ENCODE peak calls at places on chromosome 13, in five cellular contexts. X is GM19239, Q is neural crest cell, K is SHP77, A is IMR-90. C is an unnamed sample.

GRCh38 chr13:24274452-24274971 is 34.9 kb upstream of the C1QTNF9 start:
- DNase-seq in X (no peak), A (peak; percentile 59), K (no peak), Q (no peak), C (no peak)

GRCh38 chr13:19053561-19053960 is 128.1 kb downstream of the TUBA3C start:
- DNase-seq in A (no peak), Q (no peak), K (no peak), X (no peak), C (no peak)

GRCh38 chr13:51453959-51454703 is 1.3 kb upstream of the INTS6 start:
- DNase-seq in K (peak; percentile 48), X (peak; percentile 5), A (peak; percentile 6), Q (no peak), C (peak; percentile 18)

GRCh38 chr13:110711778-110712070 is 1.8 kb upstream of the ING1 start:
- DNase-seq in A (no peak), X (no peak), K (no peak), Q (no peak), C (no peak)

GRCh38 chr13:51638497-51638871 is 54.2 kb downstream of the WDFY2 start:
- DNase-seq in X (no peak), K (no peak), Q (no peak), A (no peak), C (no peak)

GRCh38 chr13:63184693-63185092 is 1769.0 kb upstream of the PCDH20 start:
- DNase-seq in X (no peak), A (peak; percentile 88), K (no peak), Q (no peak), C (no peak)

GRCh38 chr13:70034280-70034679 is 73.3 kb upstream of the ATXN8OS start:
- DNase-seq in A (no peak), Q (no peak), X (no peak), K (no peak), C (no peak)

GRCh38 chr13:101757446-101758039 is 305.1 kb downstream of the ITGBL1 start:
- DNase-seq in X (peak; percentile 13), K (peak; percentile 68), A (peak; percentile 50), Q (no peak), C (peak; percentile 39)

GRCh38 chr13:93235258-93236015 is 8.8 kb downstream of the GPC6 start:
- DNase-seq in Q (no peak), K (no peak), A (peak; percentile 80), X (no peak), C (no peak)

GRCh38 chr13:99028890-99029289 is 51.0 kb upstream of the DOCK9 start:
- DNase-seq in A (no peak), K (peak; percentile 30), X (no peak), Q (no peak), C (no peak)

C was measured in T47D.